ENCODE peak calls at places on chromosomes 1 and 21, in eight cellular contexts. T, V, Z, P, R, H, M and D are unnamed samples.

GRCh38 chr1:40315795-40316594 is 1.1 kb downstream of the COL9A2 start:
- DNase-seq in T (no peak), V (no peak), Z (no peak), P (no peak), R (no peak), H (peak), M (peak), D (no peak)

GRCh38 chr1:63789856-63790605 is 16.2 kb downstream of the ROR1 start:
- DNase-seq in T (no peak), V (no peak), Z (no peak), P (no peak), R (no peak), H (no peak), M (no peak), D (no peak)

GRCh38 chr1:92478393-92478792 is 8.3 kb downstream of the GFI1 start:
- DNase-seq in T (no peak), V (no peak), Z (no peak), P (no peak), R (no peak), H (no peak), M (no peak), D (peak)

GRCh38 chr1:11729155-11729497 is 6.8 kb upstream of the AGTRAP start:
- DNase-seq in T (no peak), V (no peak), Z (no peak), P (no peak), R (no peak), H (no peak), M (no peak), D (no peak)

GRCh38 chr1:39326836-39327235 is 122.3 kb downstream of the MACF1 start:
- DNase-seq in T (no peak), V (no peak), Z (no peak), P (no peak), R (no peak), H (no peak), M (no peak), D (no peak)

GRCh38 chr1:225280563-225280962 is 147.3 kb downstream of the LBR start:
- DNase-seq in T (no peak), V (no peak), Z (no peak), P (no peak), R (no peak), H (no peak), M (no peak), D (no peak)

GRCh38 chr1:70915258-70915657 is 132.4 kb downstream of the PTGER3 start:
- DNase-seq in T (no peak), V (no peak), Z (no peak), P (no peak), R (no peak), H (no peak), M (no peak), D (no peak)

GRCh38 chr21:41973861-41974751 is 20.3 kb upstream of the C2CD2 start:
- DNase-seq in T (no peak), V (peak), Z (no peak), P (no peak), R (no peak), H (no peak), M (no peak), D (no peak)

GRCh38 chr1:239785576-239785975 is 306.1 kb upstream of the FMN2 start:
- DNase-seq in T (no peak), V (no peak), Z (no peak), P (no peak), R (no peak), H (no peak), M (no peak), D (no peak)

GRCh38 chr1:183039985-183040447 is 16.8 kb downstream of the LAMC1 start:
- DNase-seq in T (no peak), V (no peak), Z (peak), P (peak), R (no peak), H (no peak), M (no peak), D (peak)

GRCh38 chr21:34883501-34884271 is 165.4 kb downstream of the RUNX1 start:
- DNase-seq in T (no peak), V (no peak), Z (no peak), P (peak), R (no peak), H (no peak), M (no peak), D (no peak)

GRCh38 chr21:43733060-43733459 is 14.1 kb downstream of the PDXK start:
- DNase-seq in T (no peak), V (no peak), Z (no peak), P (no peak), R (no peak), H (no peak), M (no peak), D (no peak)

GRCh38 chr1:44798481-44799365 is 1.5 kb upstream of the PLK3 start:
- DNase-seq in T (no peak), V (no peak), Z (no peak), P (no peak), R (no peak), H (no peak), M (no peak), D (no peak)

GRCh38 chr1:179087665-179088064 is 5.8 kb downstream of the TOR3A start:
- DNase-seq in T (no peak), V (no peak), Z (no peak), P (peak), R (no peak), H (no peak), M (no peak), D (no peak)

GRCh38 chr21:35506352-35506751 is 457.2 kb upstream of the RUNX1 start:
- DNase-seq in T (peak), V (no peak), Z (no peak), P (no peak), R (no peak), H (no peak), M (no peak), D (no peak)

GRCh38 chr1:42209516-42210370 is 45.2 kb upstream of the GUCA2A start:
- DNase-seq in T (no peak), V (no peak), Z (no peak), P (no peak), R (no peak), H (no peak), M (peak), D (peak)

GRCh38 chr1:61451214-61451968 is 273.6 kb downstream of the TM2D1 start:
- DNase-seq in T (no peak), V (no peak), Z (no peak), P (no peak), R (no peak), H (no peak), M (no peak), D (no peak)

GRCh38 chr1:188499690-188500089 is 1670.9 kb downstream of the PLA2G4A start:
- DNase-seq in T (no peak), V (no peak), Z (peak), P (peak), R (no peak), H (no peak), M (peak), D (no peak)

DNA sequence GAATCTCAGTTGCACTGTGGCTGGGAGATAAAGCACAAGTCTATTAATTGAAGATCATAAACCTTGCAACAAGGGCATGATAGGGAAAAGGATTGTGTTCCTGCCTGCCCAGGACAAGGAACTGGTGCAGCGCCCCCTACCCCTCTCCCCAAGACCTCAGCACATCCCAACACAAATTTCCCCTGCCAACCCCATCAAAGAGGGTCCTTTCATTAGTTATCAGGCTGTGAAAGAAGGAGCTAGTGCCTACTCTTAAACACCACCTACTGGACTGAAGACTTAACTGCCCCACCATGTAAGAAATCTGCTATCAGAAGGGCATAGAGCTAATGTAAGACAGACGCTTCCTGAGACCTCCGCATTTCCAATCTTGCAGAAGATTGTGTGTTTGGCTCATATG is 372.6 kb downstream of the AGBL4 start:
- DNase-seq in T (no peak), V (no peak), Z (no peak), P (no peak), R (no peak), H (no peak), M (no peak), D (no peak)
- TF ChIP-seq CTCF in T (no peak), V (no peak), Z (no peak), P (no peak), R (no peak), H (no peak), M (no peak), D (no peak)

DNA sequence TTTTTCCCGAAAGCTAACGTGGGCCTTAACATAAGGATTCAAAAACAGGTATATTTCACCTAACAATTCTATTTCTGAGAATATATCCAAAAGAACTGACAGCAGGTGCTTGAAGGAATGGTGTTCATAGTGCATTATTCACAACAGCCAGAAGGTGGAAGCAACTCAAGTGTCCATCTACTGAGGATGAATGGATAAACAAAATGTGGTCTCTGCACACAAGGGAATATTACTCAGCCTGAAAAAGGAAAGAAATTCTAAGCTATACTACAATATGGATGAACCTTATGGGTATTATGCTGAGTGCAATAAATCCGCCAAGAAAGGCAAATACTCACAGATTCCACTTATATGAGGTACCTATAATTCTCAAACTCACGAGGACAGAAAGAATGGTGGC is 6.1 kb upstream of the RIPPLY3 start:
- DNase-seq in T (no peak), V (no peak), Z (no peak), P (no peak), R (no peak), H (no peak), M (no peak), D (no peak)
- TF ChIP-seq CTCF in T (no peak), V (no peak), Z (no peak), P (peak), R (no peak), H (no peak), M (no peak), D (peak)

DNA sequence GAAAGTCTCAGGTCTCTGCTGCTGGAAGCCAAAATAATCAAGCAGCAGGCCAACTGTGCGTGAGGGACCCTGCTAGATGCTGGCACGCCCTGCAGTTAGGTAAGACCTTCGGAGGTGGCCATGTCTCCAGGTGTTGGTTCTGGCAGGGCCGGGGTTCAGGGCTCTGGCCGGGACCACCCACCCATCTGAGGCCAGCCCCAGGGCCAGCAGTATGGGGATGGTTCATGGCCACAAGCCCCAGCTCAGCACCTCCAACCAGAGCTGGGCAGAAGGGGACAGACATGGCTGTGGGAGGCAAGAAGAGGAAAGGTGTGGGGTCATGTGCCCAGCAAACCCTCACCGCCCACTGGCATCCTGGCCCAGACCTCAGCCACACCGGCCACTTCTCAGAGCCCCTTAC is 23.3 kb downstream of the LRP8 start:
- DNase-seq in T (no peak), V (no peak), Z (no peak), P (no peak), R (no peak), H (no peak), M (no peak), D (no peak)
- TF ChIP-seq CTCF in T (no peak), V (no peak), Z (no peak), P (no peak), R (no peak), H (no peak), M (no peak), D (no peak)

GRCh38 chr1:200894712-200895447 is at the start of gene INAVA:
- DNase-seq in T (no peak), V (peak), Z (no peak), P (no peak), R (peak), H (no peak), M (no peak), D (no peak)
- TF ChIP-seq CTCF in T (no peak), V (no peak), Z (no peak), P (peak), R (no peak), H (no peak), M (no peak), D (no peak)

GRCh38 chr1:32647308-32648134 is 2.8 kb downstream of the ZBTB8OS start:
- DNase-seq in T (no peak), V (no peak), Z (no peak), P (no peak), R (no peak), H (no peak), M (no peak), D (no peak)
- TF ChIP-seq CTCF in T (no peak), V (no peak), Z (no peak), P (no peak), R (no peak), H (no peak), M (no peak), D (no peak)

GRCh38 chr1:109877320-109877771 is 33.3 kb upstream of the CSF1 start:
- DNase-seq in T (peak), V (peak), Z (peak), P (peak), R (peak), H (no peak), M (peak), D (peak)
- TF ChIP-seq CTCF in T (peak), V (no peak), Z (peak), P (peak), R (no peak), H (no peak), M (no peak), D (peak)

GRCh38 chr1:202349263-202349928 is 897 bp downstream of the PPP1R12B start:
- DNase-seq in T (no peak), V (no peak), Z (peak), P (peak), R (no peak), H (no peak), M (no peak), D (peak)

GRCh38 chr1:202348005-202348508 is 442 bp upstream of the PPP1R12B start:
- DNase-seq in T (no peak), V (no peak), Z (no peak), P (no peak), R (no peak), H (no peak), M (no peak), D (no peak)

GRCh38 chr1:202348509-202349262 is at the start of gene PPP1R12B:
- DNase-seq in T (peak), V (peak), Z (peak), P (peak), R (peak), H (peak), M (peak), D (peak)

GRCh38 chr1:202343652-202344349 is 2.1 kb upstream of the UBE2T start:
- DNase-seq in T (no peak), V (no peak), Z (no peak), P (peak), R (peak), H (no peak), M (no peak), D (peak)
- TF ChIP-seq CTCF in T (peak), V (peak), Z (peak), P (peak), R (peak), H (peak), M (peak), D (peak)

GRCh38 chr1:117537291-117537920 is 68.4 kb upstream of the TENT5C start:
- DNase-seq in T (no peak), V (peak), Z (no peak), P (no peak), R (peak), H (no peak), M (no peak), D (no peak)
- TF ChIP-seq CTCF in T (no peak), V (no peak), Z (no peak), P (no peak), R (no peak), H (no peak), M (no peak), D (no peak)

DNA sequence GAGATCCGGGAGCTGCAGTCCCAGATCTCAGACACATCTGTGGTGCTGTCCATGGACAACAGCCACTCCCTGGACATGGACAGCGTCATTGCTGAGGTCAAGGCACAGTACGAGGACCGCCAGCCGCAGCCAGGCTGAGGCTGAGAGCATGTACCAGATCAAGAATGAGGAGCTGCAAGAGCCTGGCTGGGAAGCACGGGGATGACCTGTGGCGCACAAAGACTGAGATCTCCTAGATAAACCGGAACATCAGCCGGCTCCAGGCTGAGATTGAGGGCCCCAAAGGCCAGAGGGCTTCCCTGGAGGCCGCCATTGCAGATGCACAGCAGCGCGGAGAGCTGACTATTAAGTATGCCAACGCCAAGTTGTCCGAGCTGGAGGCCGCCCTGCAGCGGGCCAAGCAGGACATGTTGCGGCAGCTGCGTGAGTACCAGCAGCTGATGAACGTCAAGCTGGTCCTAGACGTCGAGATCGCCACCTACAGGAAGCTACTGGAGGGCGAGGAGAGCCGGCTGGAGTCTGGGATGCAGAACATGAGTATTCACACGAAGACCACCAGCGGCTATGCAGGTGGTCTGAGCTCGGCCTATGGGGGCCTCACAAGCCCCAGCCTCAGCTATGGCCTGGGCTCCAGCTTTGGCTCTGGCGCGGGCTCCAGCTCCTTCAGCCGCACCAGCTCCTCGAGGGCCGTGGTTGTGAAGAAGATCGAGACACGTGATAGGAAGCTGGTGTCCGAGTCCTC is 25.5 kb downstream of the ETV3L start:
- DNase-seq in T (no peak), V (peak), Z (peak), P (peak), R (peak), H (peak), M (peak), D (peak)
- TF ChIP-seq CTCF in T (peak), V (peak), Z (peak), P (peak), R (peak), H (no peak), M (peak), D (peak)

DNA sequence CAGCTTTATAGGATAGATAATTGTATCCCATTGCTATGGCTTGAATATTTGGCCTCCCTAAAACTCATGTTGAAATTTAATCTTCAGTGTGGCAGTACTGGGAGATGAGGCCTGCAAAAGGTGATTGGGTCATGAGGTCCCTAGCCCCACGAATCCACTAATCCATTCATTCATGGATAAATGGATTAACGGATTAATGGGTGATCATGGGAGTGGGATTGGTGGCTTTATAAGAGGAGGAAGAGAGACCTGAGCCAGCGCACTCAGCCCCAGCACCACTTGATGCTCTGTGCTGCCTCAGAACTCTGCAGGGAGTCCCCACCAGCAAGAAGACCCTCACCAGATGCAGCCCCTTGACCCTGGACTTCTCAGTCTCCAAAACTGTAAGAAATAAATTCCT is 32.0 kb downstream of the S100A6 start:
- DNase-seq in T (no peak), V (no peak), Z (no peak), P (no peak), R (no peak), H (no peak), M (no peak), D (no peak)
- TF ChIP-seq CTCF in T (no peak), V (no peak), Z (no peak), P (no peak), R (no peak), H (no peak), M (no peak), D (no peak)